ENCODE peak calls at places on chromosomes 12 and 14, in four cellular contexts. Q is activated CD4-positive, alpha-beta T cell treated with anti-CD3 and anti-CD28 coated beads, Interleukin-2, amount 10 ng/mL, durations not matched to agents 7 days and 5 days; G is Peyer's patch; C is choroid plexus epithelial cell. U is an unnamed sample.

GRCh38 chr12:20483776-20484175 is 115.4 kb downstream of the PDE3A start:
- DNase-seq in Q (no peak), G (no peak), C (peak), U (peak)

GRCh38 chr14:100403802-100404201 is 80.7 kb downstream of the SLC25A47 start:
- DNase-seq in Q (no peak), G (no peak), C (no peak), U (no peak)

GRCh38 chr12:105622220-105622619 is 291.7 kb downstream of the C12orf75 start:
- DNase-seq in G (no peak), C (peak), Q (no peak), U (no peak)

GRCh38 chr14:89349196-89350008 is 67.6 kb downstream of the FOXN3 start:
- DNase-seq in C (peak), G (no peak), Q (no peak), U (no peak)

GRCh38 chr12:21912318-21912717 is 28.9 kb downstream of the ABCC9 start:
- DNase-seq in C (peak), G (no peak), Q (no peak), U (peak)

GRCh38 chr12:122399254-122399591 is 23.2 kb downstream of the CLIP1 start:
- DNase-seq in Q (no peak), C (no peak), G (no peak), U (no peak)

GRCh38 chr14:58465425-58465824 is 37.9 kb downstream of the KIAA0586 start:
- DNase-seq in Q (no peak), C (peak), G (no peak), U (peak)

GRCh38 chr12:40063424-40063823 is 42.5 kb downstream of the SLC2A13 start:
- DNase-seq in Q (no peak), G (no peak), C (no peak), U (no peak)

GRCh38 chr12:84502180-84502857 is 410.3 kb downstream of the SLC6A15 start:
- DNase-seq in G (no peak), C (no peak), Q (no peak), U (no peak)

GRCh38 chr12:132494294-132495164 is 4.6 kb downstream of the FBRSL1 start:
- DNase-seq in C (no peak), G (no peak), Q (no peak), U (no peak)

GRCh38 chr12:76123301-76124212 is 39.1 kb upstream of the NAP1L1 start:
- DNase-seq in Q (no peak), C (peak), G (no peak), U (peak)

GRCh38 chr12:50614167-50614762 is 109.5 kb downstream of the DIP2B start:
- DNase-seq in C (peak), Q (no peak), G (no peak), U (peak)

GRCh38 chr12:114744696-114745095 is 60.7 kb upstream of the TBX3 start:
- DNase-seq in C (peak), G (no peak), Q (no peak), U (peak)